ENCODE peak calls at places on chromosome 12, in four cellular contexts. R is K562, B is GM12891, E is GM12878. H is an unnamed sample.

GRCh38 chr12:78703820-78704525 is 160.6 kb upstream of the SYT1 start:
- DNase-seq in R (no peak), B (no peak), E (no peak), H (no peak)

GRCh38 chr12:107372229-107372658 is 278.9 kb upstream of the CRY1 start:
- DNase-seq in R (no peak), B (no peak), E (no peak), H (no peak)

GRCh38 chr12:6426882-6427671 is 17.7 kb upstream of the CD27 start:
- DNase-seq in R (no peak), B (no peak), E (peak), H (no peak)

GRCh38 chr12:107144990-107145389 is 51.6 kb upstream of the CRY1 start:
- DNase-seq in R (no peak), B (no peak), E (no peak), H (no peak)

GRCh38 chr12:6771091-6771495 is 1.2 kb upstream of the LAG3 start:
- DNase-seq in R (no peak), B (no peak), E (no peak), H (no peak)

GRCh38 chr12:121754836-121755235 is 38.7 kb downstream of the RHOF start:
- DNase-seq in R (no peak), B (no peak), E (no peak), H (no peak)

GRCh38 chr12:1234073-1234472 is 243.1 kb downstream of the ERC1 start:
- DNase-seq in R (no peak), B (no peak), E (no peak), H (no peak)

GRCh38 chr12:76762556-76762955 is 1.4 kb upstream of the ZDHHC17 start:
- DNase-seq in R (no peak), B (no peak), E (no peak), H (no peak)

GRCh38 chr12:87509233-87509820 is 519.9 kb downstream of the C12orf50 start:
- DNase-seq in R (no peak), B (no peak), E (no peak), H (no peak)

GRCh38 chr12:111254106-111254505 is 114.8 kb downstream of the PHETA1 start:
- DNase-seq in R (no peak), B (no peak), E (no peak), H (no peak)

GRCh38 chr12:19010726-19011125 is 118.8 kb upstream of the PLEKHA5 start:
- DNase-seq in R (no peak), B (no peak), E (no peak), H (no peak)

GRCh38 chr12:40565029-40565633 is 127.1 kb upstream of the CNTN1 start:
- DNase-seq in R (no peak), B (no peak), E (no peak), H (no peak)

GRCh38 chr12:29082522-29082921 is 66.6 kb upstream of the FAR2 start:
- DNase-seq in R (no peak), B (no peak), E (no peak), H (no peak)

GRCh38 chr12:70487440-70487839 is 121.3 kb downstream of the KCNMB4 start:
- DNase-seq in R (no peak), B (no peak), E (peak), H (no peak)

GRCh38 chr12:126219654-126220279 is 1154.5 kb downstream of the AACS start:
- DNase-seq in R (no peak), B (no peak), E (no peak), H (no peak)

GRCh38 chr12:57621497-57622292 is 10.5 kb downstream of the ARHGEF25 start:
- DNase-seq in R (peak), B (peak), E (no peak), H (no peak)

GRCh38 chr12:110693731-110694130 is 4.8 kb upstream of the HVCN1 start:
- DNase-seq in R (no peak), B (no peak), E (no peak), H (peak)

GRCh38 chr12:129152291-129153075 is 299.2 kb downstream of the GLT1D1 start:
- DNase-seq in R (no peak), B (no peak), E (no peak), H (no peak)

GRCh38 chr12:47741340-47741703 is 16.0 kb upstream of the ENDOU start:
- DNase-seq in R (no peak), B (no peak), E (no peak), H (peak)

GRCh38 chr12:74963304-74963703 is 246.3 kb downstream of the KCNC2 start:
- DNase-seq in R (no peak), B (no peak), E (no peak), H (no peak)

GRCh38 chr12:107442593-107442992 is 243.0 kb upstream of the PWP1 start:
- DNase-seq in R (no peak), B (no peak), E (no peak), H (no peak)

GRCh38 chr12:32896438-32897275 is at the start of gene PKP2:
- DNase-seq in R (peak), B (no peak), E (no peak), H (no peak)

GRCh38 chr12:47080725-47081502 is 1.2 kb upstream of the AMIGO2 start:
- DNase-seq in R (peak), B (no peak), E (no peak), H (peak)

GRCh38 chr12:4268549-4269181 is 4.9 kb upstream of the CCND2 start:
- DNase-seq in R (no peak), B (no peak), E (no peak), H (no peak)

GRCh38 chr12:5376591-5377207 is 55.2 kb upstream of the NTF3 start:
- DNase-seq in R (no peak), B (no peak), E (no peak), H (no peak)

GRCh38 chr12:96401061-96401871 is 1.0 kb upstream of the CDK17 start:
- DNase-seq in R (peak), B (no peak), E (peak), H (peak)

GRCh38 chr12:3218150-3218845 is 141.1 kb downstream of the TSPAN9 start:
- DNase-seq in R (no peak), B (no peak), E (no peak), H (no peak)

GRCh38 chr12:4908694-4909396 is 860 bp upstream of the KCNA1 start:
- DNase-seq in R (no peak), B (peak), E (no peak), H (no peak)

GRCh38 chr12:41509655-41510054 is 321.5 kb downstream of the PDZRN4 start:
- DNase-seq in R (no peak), B (no peak), E (no peak), H (no peak)

GRCh38 chr12:30795410-30795659 is 40.6 kb upstream of the CAPRIN2 start:
- DNase-seq in R (no peak), B (no peak), E (no peak), H (no peak)

GRCh38 chr12:132285991-132286681 is 43.3 kb downstream of the GALNT9 start:
- DNase-seq in R (no peak), B (no peak), E (no peak), H (no peak)

GRCh38 chr12:96890331-96890730 is 16.7 kb upstream of the NEDD1 start:
- DNase-seq in R (no peak), B (no peak), E (no peak), H (no peak)

GRCh38 chr12:105386431-105386830 is 55.9 kb downstream of the C12orf75 start:
- DNase-seq in R (no peak), B (no peak), E (no peak), H (no peak)

GRCh38 chr12:94767971-94768370 is 117.6 kb upstream of the TMCC3 start:
- DNase-seq in R (no peak), B (no peak), E (no peak), H (no peak)

GRCh38 chr12:3107071-3107583 is 29.9 kb downstream of the TSPAN9 start:
- DNase-seq in R (no peak), B (no peak), E (no peak), H (no peak)

GRCh38 chr12:41140117-41140516 is 48.0 kb upstream of the PDZRN4 start:
- DNase-seq in R (no peak), B (no peak), E (no peak), H (no peak)

GRCh38 chr12:80707830-80708534 is 548 bp downstream of the MYF6 start:
- DNase-seq in R (no peak), B (no peak), E (no peak), H (no peak)

GRCh38 chr12:84807249-84807648 is 105.3 kb downstream of the SLC6A15 start:
- DNase-seq in R (no peak), B (no peak), E (no peak), H (no peak)

GRCh38 chr12:131704509-131704908 is 6.4 kb upstream of the SFSWAP start:
- DNase-seq in R (no peak), B (no peak), E (no peak), H (no peak)

GRCh38 chr12:113221997-113222729 is 899 bp downstream of the TPCN1 start:
- DNase-seq in R (no peak), B (no peak), E (no peak), H (peak)

GRCh38 chr12:113224955-113225354 is 3.7 kb downstream of the TPCN1 start:
- DNase-seq in R (no peak), B (no peak), E (no peak), H (no peak)

GRCh38 chr12:113220593-113221180 is 577 bp upstream of the TPCN1 start:
- DNase-seq in R (no peak), B (no peak), E (no peak), H (no peak)

GRCh38 chr12:113222730-113223531 is 1.7 kb downstream of the TPCN1 start:
- DNase-seq in R (no peak), B (no peak), E (no peak), H (peak)

DNA sequence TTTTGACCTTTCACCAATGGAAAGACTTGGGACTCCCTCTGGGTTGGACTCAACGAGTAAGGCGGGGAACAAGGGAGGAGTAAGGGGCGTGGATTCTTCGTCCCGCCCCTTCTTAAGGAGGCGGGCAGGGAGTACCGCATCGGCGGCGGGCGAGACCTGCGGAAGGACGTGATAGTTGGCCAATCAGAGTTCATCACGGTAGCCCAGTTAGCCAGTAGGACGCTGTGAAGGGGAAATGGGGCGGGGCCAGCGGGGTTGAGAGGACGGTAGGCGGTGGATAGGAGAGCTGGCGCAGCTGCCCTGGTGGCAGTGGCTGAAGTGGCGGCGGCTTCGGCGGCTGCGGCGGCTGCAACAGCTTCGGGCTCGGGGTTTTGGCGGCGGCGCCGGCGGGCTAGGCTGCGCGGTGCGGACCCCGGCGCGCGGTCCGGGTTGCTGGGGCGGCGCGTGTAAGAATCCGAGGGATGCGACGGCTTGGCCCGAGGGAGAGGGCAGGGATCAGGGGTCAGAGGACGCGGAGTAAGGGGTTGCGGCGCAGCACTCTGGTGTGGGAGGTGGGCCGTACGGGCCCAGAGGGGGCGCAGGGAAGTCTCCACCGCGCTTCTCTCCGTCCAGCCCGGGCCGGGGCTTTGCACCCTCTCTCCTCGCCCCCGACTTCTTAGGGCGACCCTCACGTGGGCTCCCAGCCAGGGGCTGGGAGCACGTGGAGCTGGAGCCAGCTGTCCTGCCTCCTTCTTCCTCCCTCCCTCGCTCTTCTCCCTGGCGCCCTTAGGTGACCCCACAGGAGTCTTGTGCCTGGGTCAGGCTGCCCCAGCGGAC is at the start of gene TPCN1:
- DNase-seq in R (peak), B (peak), E (peak), H (peak)
- TF ChIP-seq SPI1 in R (peak), B (peak), E (peak), H (no peak)

GRCh38 chr12:89234324-89235114 is 117.8 kb downstream of the DUSP6 start:
- DNase-seq in R (no peak), B (no peak), E (no peak), H (no peak)
- TF ChIP-seq SPI1 in R (no peak), B (no peak), E (no peak), H (no peak)

GRCh38 chr12:27162229-27162537 is 79.8 kb upstream of the C12orf71 start:
- DNase-seq in R (no peak), B (no peak), E (no peak), H (no peak)

GRCh38 chr12:27161458-27162228 is 79.3 kb upstream of the C12orf71 start:
- DNase-seq in R (no peak), B (no peak), E (peak), H (no peak)

GRCh38 chr12:27163894-27164293 is 80.2 kb upstream of the STK38L start:
- DNase-seq in R (no peak), B (no peak), E (no peak), H (no peak)

GRCh38 chr12:27163048-27163715 is 80.8 kb upstream of the C12orf71 start:
- DNase-seq in R (no peak), B (no peak), E (no peak), H (no peak)

GRCh38 chr12:27164330-27165045 is 79.6 kb upstream of the STK38L start:
- DNase-seq in R (no peak), B (no peak), E (no peak), H (no peak)
- TF ChIP-seq SPI1 in R (no peak), B (no peak), E (no peak), H (no peak)

GRCh38 chr12:100908501-100908900 is 113.9 kb downstream of the ANO4 start:
- DNase-seq in R (no peak), B (no peak), E (no peak), H (no peak)
- TF ChIP-seq SPI1 in R (no peak), B (no peak), E (no peak), H (no peak)

GRCh38 chr12:109276160-109276559 is 32.9 kb downstream of the FOXN4 start:
- DNase-seq in R (no peak), B (no peak), E (no peak), H (no peak)

GRCh38 chr12:109278912-109279311 is 30.2 kb downstream of the FOXN4 start:
- DNase-seq in R (no peak), B (no peak), E (no peak), H (no peak)

GRCh38 chr12:109279525-109279924 is 29.6 kb downstream of the FOXN4 start:
- DNase-seq in R (no peak), B (no peak), E (no peak), H (no peak)

GRCh38 chr12:109277255-109277898 is 31.7 kb downstream of the FOXN4 start:
- DNase-seq in R (no peak), B (no peak), E (no peak), H (no peak)

DNA sequence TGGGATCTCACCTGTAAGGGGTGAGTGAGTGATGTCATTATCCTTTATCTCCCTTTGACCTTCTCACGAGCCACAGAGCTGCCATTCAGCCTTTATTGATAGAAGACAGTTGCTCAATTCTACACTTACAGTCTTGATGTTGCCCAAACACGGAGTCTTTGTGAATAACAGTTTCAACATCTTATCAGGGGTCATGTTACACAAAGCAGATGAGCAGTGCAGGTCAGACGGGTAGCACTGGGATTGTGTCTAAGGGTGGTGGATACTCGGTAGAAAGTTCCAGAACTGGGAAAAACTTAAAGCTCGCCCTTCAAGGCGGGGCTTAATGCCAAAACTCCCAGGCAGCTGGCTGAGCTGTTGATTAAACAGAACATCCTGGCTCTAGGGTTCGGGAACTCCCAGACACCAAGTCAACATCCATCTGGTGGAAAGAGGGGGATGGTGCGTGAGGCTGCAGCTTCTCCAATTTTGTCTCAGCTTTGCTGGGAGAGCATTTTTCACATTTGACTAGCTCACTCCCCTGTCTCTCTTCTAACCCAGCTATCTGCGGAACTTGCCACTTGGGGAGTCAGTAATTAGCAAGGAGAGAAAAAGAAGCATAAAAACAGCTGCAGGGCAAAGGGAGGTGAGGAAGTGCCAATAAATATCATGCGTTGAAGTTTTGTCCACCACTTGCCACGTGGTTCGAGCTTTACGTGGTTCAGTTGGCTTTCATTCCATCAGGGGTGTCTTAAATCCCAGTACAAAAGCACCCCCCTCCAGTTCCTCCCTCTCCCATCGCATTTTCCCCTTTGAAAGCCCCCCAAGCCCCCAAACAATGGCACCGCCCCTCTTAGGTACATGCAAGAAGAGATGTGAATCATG is 31.0 kb downstream of the FOXN4 start:
- DNase-seq in R (no peak), B (no peak), E (no peak), H (peak)
- TF ChIP-seq SPI1 in R (no peak), B (no peak), E (no peak), H (no peak)

GRCh38 chr12:24776856-24777255 is 172.0 kb downstream of the BCAT1 start:
- DNase-seq in R (no peak), B (no peak), E (no peak), H (no peak)
- TF ChIP-seq SPI1 in R (no peak), B (no peak), E (no peak), H (no peak)

DNA sequence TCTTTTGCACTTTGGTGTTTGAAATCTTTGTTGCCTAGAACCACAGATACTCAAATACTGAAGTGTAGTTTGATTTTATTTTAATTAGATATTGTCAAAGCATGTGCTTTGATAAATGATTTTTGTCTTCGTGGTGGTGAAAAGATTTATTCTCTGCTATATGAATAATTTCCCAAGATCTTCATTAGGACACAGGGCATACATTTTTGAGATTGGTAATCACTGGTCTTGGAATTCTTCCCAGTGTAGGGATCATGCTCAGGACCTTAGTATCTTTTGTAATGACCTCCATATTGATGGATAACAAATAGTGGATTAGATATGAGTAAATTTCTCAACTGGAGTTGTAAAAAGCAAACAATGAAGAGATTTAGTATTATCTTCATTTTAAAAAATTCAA is 28.2 kb downstream of the TBK1 start:
- DNase-seq in R (no peak), B (no peak), E (no peak), H (no peak)
- TF ChIP-seq SPI1 in R (no peak), B (no peak), E (no peak), H (no peak)

GRCh38 chr12:60269611-60270269 is 673.9 kb downstream of the SLC16A7 start:
- DNase-seq in R (no peak), B (no peak), E (no peak), H (no peak)
- TF ChIP-seq SPI1 in R (no peak), B (no peak), E (no peak), H (no peak)

GRCh38 chr12:22527999-22528398 is 16.3 kb downstream of the C2CD5 start:
- DNase-seq in R (no peak), B (no peak), E (no peak), H (no peak)
- TF ChIP-seq SPI1 in R (no peak), B (no peak), E (no peak), H (no peak)

H was measured in HL-60.